ENCODE peak calls at places on chromosomes 4 and X, in ten cellular contexts. One of them, this sample, is unnamed.
A peak's percentile ranks its signal among the peaks of the same experiment; 100 is the strongest.

GRCh38 chr4:151940926-151941617 is 180.3 kb upstream of the GATB start:
- DNase-seq in body of pancreas: no peak
- DNase-seq in OCI-LY7: no peak
- DNase-seq in prostate gland: no peak
- DNase-seq in esophagus squamous epithelium: no peak
- DNase-seq in transverse colon: no peak
- DNase-seq in tibial nerve: no peak
- DNase-seq in PC-3: no peak
- DNase-seq in stomach: no peak
- DNase-seq in SK-N-SH: no peak
- DNase-seq in this sample: no peak

GRCh38 chrX:56802921-56803848 is 74.1 kb downstream of the NBDY start:
- DNase-seq in body of pancreas: peak; percentile 83
- DNase-seq in OCI-LY7: no peak
- DNase-seq in prostate gland: peak; percentile 25
- DNase-seq in esophagus squamous epithelium: no peak
- DNase-seq in transverse colon: peak; percentile 83
- DNase-seq in tibial nerve: peak; percentile 52
- DNase-seq in PC-3: peak; percentile 73
- DNase-seq in stomach: peak; percentile 75
- DNase-seq in SK-N-SH: peak; percentile 47
- DNase-seq in this sample: peak; percentile 55

GRCh38 chrX:19571708-19572107 is 56.4 kb upstream of the MAP3K15 start:
- DNase-seq in body of pancreas: no peak
- DNase-seq in OCI-LY7: no peak
- DNase-seq in prostate gland: no peak
- DNase-seq in esophagus squamous epithelium: no peak
- DNase-seq in transverse colon: no peak
- DNase-seq in tibial nerve: no peak
- DNase-seq in PC-3: no peak
- DNase-seq in stomach: no peak
- DNase-seq in SK-N-SH: no peak
- DNase-seq in this sample: no peak

GRCh38 chr4:42331914-42332368 is 65.3 kb upstream of the SHISA3 start:
- DNase-seq in body of pancreas: no peak
- DNase-seq in OCI-LY7: no peak
- DNase-seq in prostate gland: no peak
- DNase-seq in esophagus squamous epithelium: no peak
- DNase-seq in transverse colon: no peak
- DNase-seq in tibial nerve: peak; percentile 68
- DNase-seq in PC-3: peak; percentile 59
- DNase-seq in stomach: no peak
- DNase-seq in SK-N-SH: no peak
- DNase-seq in this sample: peak; percentile 7

GRCh38 chr4:78602334-78602733 is 50.8 kb downstream of the ANXA3 start:
- DNase-seq in body of pancreas: no peak
- DNase-seq in OCI-LY7: no peak
- DNase-seq in prostate gland: peak; percentile 14
- DNase-seq in esophagus squamous epithelium: no peak
- DNase-seq in transverse colon: no peak
- DNase-seq in tibial nerve: no peak
- DNase-seq in PC-3: no peak
- DNase-seq in stomach: no peak
- DNase-seq in SK-N-SH: no peak
- DNase-seq in this sample: no peak

GRCh38 chrX:72308566-72309296 is 3.0 kb upstream of the CITED1 start:
- DNase-seq in body of pancreas: peak; percentile 62
- DNase-seq in OCI-LY7: no peak
- DNase-seq in prostate gland: peak; percentile 63
- DNase-seq in esophagus squamous epithelium: no peak
- DNase-seq in transverse colon: peak; percentile 73
- DNase-seq in tibial nerve: peak; percentile 63
- DNase-seq in PC-3: peak; percentile 71
- DNase-seq in stomach: peak; percentile 64
- DNase-seq in SK-N-SH: peak; percentile 92
- DNase-seq in this sample: peak; percentile 63

GRCh38 chr4:177070533-177070932 is 239.1 kb upstream of the NEIL3 start:
- DNase-seq in body of pancreas: no peak
- DNase-seq in OCI-LY7: no peak
- DNase-seq in prostate gland: no peak
- DNase-seq in esophagus squamous epithelium: no peak
- DNase-seq in transverse colon: no peak
- DNase-seq in tibial nerve: no peak
- DNase-seq in PC-3: no peak
- DNase-seq in stomach: no peak
- DNase-seq in SK-N-SH: no peak
- DNase-seq in this sample: no peak

GRCh38 chr4:80362578-80363181 is 27.1 kb downstream of the CFAP299 start:
- DNase-seq in body of pancreas: no peak
- DNase-seq in OCI-LY7: peak; percentile 86
- DNase-seq in prostate gland: no peak
- DNase-seq in esophagus squamous epithelium: no peak
- DNase-seq in transverse colon: peak; percentile 47
- DNase-seq in tibial nerve: no peak
- DNase-seq in PC-3: peak; percentile 70
- DNase-seq in stomach: no peak
- DNase-seq in SK-N-SH: peak; percentile 39
- DNase-seq in this sample: peak; percentile 18

GRCh38 chrX:153526040-153526439 is 8.6 kb downstream of the ATP2B3 start:
- DNase-seq in body of pancreas: no peak
- DNase-seq in OCI-LY7: no peak
- DNase-seq in prostate gland: no peak
- DNase-seq in esophagus squamous epithelium: no peak
- DNase-seq in transverse colon: no peak
- DNase-seq in tibial nerve: no peak
- DNase-seq in PC-3: no peak
- DNase-seq in stomach: no peak
- DNase-seq in SK-N-SH: peak; percentile 81
- DNase-seq in this sample: no peak

GRCh38 chr4:121913667-121914066 is 38.2 kb downstream of the TRPC3 start:
- DNase-seq in body of pancreas: no peak
- DNase-seq in OCI-LY7: no peak
- DNase-seq in prostate gland: no peak
- DNase-seq in esophagus squamous epithelium: no peak
- DNase-seq in transverse colon: no peak
- DNase-seq in tibial nerve: no peak
- DNase-seq in PC-3: no peak
- DNase-seq in stomach: no peak
- DNase-seq in SK-N-SH: no peak
- DNase-seq in this sample: no peak

GRCh38 chr4:22021116-22021515 is 72.5 kb upstream of the KCNIP4 start:
- DNase-seq in body of pancreas: no peak
- DNase-seq in OCI-LY7: no peak
- DNase-seq in prostate gland: no peak
- DNase-seq in esophagus squamous epithelium: no peak
- DNase-seq in transverse colon: no peak
- DNase-seq in tibial nerve: no peak
- DNase-seq in PC-3: peak; percentile 15
- DNase-seq in stomach: no peak
- DNase-seq in SK-N-SH: no peak
- DNase-seq in this sample: no peak

DNA sequence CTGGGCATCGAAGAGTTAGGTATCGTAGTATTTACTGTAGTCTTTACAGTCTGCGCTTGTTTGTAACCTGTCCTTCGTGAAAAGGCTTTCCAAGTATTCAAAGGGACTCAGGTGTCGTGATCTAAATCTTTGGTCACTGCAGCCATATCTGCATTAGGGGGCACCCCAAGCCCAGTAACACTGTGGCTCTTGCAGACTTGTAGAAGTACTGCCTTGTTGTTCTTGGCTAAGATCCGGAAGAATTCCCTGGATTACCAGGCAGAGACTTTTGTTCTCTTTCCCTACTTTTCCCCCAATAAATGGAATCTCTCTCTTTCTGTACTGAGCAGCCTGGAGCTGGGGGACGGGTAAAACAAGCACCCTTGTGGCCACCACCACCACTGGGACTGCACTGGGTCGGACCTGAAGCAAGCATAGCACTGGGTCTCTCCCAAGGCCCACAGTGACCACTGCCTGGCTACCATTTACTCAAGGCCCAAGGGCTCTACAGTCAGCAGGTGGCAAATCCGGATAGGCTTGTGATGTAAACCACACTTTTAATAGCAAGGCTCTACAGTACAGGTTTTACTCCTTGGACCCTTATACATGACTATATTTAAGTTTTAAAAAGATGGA is 12.0 kb downstream of the CXorf58 start:
- DNase-seq in body of pancreas: no peak
- DNase-seq in OCI-LY7: no peak
- DNase-seq in prostate gland: no peak
- DNase-seq in esophagus squamous epithelium: no peak
- DNase-seq in transverse colon: no peak
- DNase-seq in tibial nerve: no peak
- DNase-seq in PC-3: no peak
- DNase-seq in stomach: no peak
- DNase-seq in SK-N-SH: no peak
- DNase-seq in this sample: no peak
- TF ChIP-seq CTCF in body of pancreas: no peak
- TF ChIP-seq CTCF in OCI-LY7: peak; percentile 28
- TF ChIP-seq CTCF in prostate gland: no peak
- TF ChIP-seq CTCF in esophagus squamous epithelium: no peak
- TF ChIP-seq CTCF in transverse colon: no peak
- TF ChIP-seq CTCF in tibial nerve: no peak
- TF ChIP-seq CTCF in PC-3: no peak
- TF ChIP-seq CTCF in stomach: no peak
- TF ChIP-seq CTCF in SK-N-SH: no peak
- TF ChIP-seq CTCF in this sample: peak; percentile 29

GRCh38 chrX:51461053-51462050 is 35.0 kb downstream of the NUDT11 start:
- DNase-seq in body of pancreas: no peak
- DNase-seq in OCI-LY7: peak; percentile 47
- DNase-seq in prostate gland: no peak
- DNase-seq in esophagus squamous epithelium: no peak
- DNase-seq in transverse colon: no peak
- DNase-seq in tibial nerve: peak; percentile 39
- DNase-seq in PC-3: peak; percentile 40
- DNase-seq in stomach: no peak
- DNase-seq in SK-N-SH: peak; percentile 25
- DNase-seq in this sample: peak; percentile 48

GRCh38 chrX:51459125-51459524 is 37.3 kb downstream of the NUDT11 start:
- DNase-seq in body of pancreas: no peak
- DNase-seq in OCI-LY7: peak; percentile 54
- DNase-seq in prostate gland: no peak
- DNase-seq in esophagus squamous epithelium: no peak
- DNase-seq in transverse colon: no peak
- DNase-seq in tibial nerve: no peak
- DNase-seq in PC-3: peak; percentile 57
- DNase-seq in stomach: no peak
- DNase-seq in SK-N-SH: no peak
- DNase-seq in this sample: peak; percentile 31

GRCh38 chrX:51456246-51456645 is 40.1 kb downstream of the NUDT11 start:
- DNase-seq in body of pancreas: peak; percentile 45
- DNase-seq in OCI-LY7: peak; percentile 43
- DNase-seq in prostate gland: peak; percentile 58
- DNase-seq in esophagus squamous epithelium: no peak
- DNase-seq in transverse colon: no peak
- DNase-seq in tibial nerve: no peak
- DNase-seq in PC-3: no peak
- DNase-seq in stomach: no peak
- DNase-seq in SK-N-SH: no peak
- DNase-seq in this sample: no peak

GRCh38 chrX:51456814-51457213 is 39.6 kb downstream of the NUDT11 start:
- DNase-seq in body of pancreas: no peak
- DNase-seq in OCI-LY7: peak; percentile 43
- DNase-seq in prostate gland: no peak
- DNase-seq in esophagus squamous epithelium: no peak
- DNase-seq in transverse colon: no peak
- DNase-seq in tibial nerve: no peak
- DNase-seq in PC-3: peak; percentile 40
- DNase-seq in stomach: no peak
- DNase-seq in SK-N-SH: no peak
- DNase-seq in this sample: no peak
- H3K4me3 ChIP-seq in body of pancreas: no peak overlapping the region
- H3K4me3 ChIP-seq in OCI-LY7: no peak overlapping the region
- H3K4me3 ChIP-seq in prostate gland: peak overlapping the region; percentile 5
- H3K4me3 ChIP-seq in esophagus squamous epithelium: no peak overlapping the region
- H3K4me3 ChIP-seq in transverse colon: no peak overlapping the region
- H3K4me3 ChIP-seq in tibial nerve: no peak overlapping the region
- H3K4me3 ChIP-seq in PC-3: no peak overlapping the region
- H3K4me3 ChIP-seq in stomach: no peak overlapping the region
- H3K4me3 ChIP-seq in SK-N-SH: no peak overlapping the region
- H3K4me3 ChIP-seq in this sample: no peak overlapping the region

GRCh38 chr4:48699470-48699869 is 80.6 kb downstream of the FRYL start:
- DNase-seq in body of pancreas: no peak
- DNase-seq in OCI-LY7: no peak
- DNase-seq in prostate gland: no peak
- DNase-seq in esophagus squamous epithelium: no peak
- DNase-seq in transverse colon: no peak
- DNase-seq in tibial nerve: no peak
- DNase-seq in PC-3: peak; percentile 35
- DNase-seq in stomach: no peak
- DNase-seq in SK-N-SH: no peak
- DNase-seq in this sample: peak; percentile 1
- H3K27ac ChIP-seq in body of pancreas: no peak overlapping the region
- H3K27ac ChIP-seq in OCI-LY7: no peak overlapping the region
- H3K27ac ChIP-seq in prostate gland: no peak overlapping the region
- H3K27ac ChIP-seq in esophagus squamous epithelium: peak overlapping the region; percentile 14
- H3K27ac ChIP-seq in transverse colon: no peak overlapping the region
- H3K27ac ChIP-seq in tibial nerve: no peak overlapping the region
- H3K27ac ChIP-seq in PC-3: peak overlapping the region; percentile 89
- H3K27ac ChIP-seq in stomach: no peak overlapping the region
- H3K27ac ChIP-seq in SK-N-SH: peak overlapping the region; percentile 29
- H3K27ac ChIP-seq in this sample: peak overlapping the region; percentile 97

DNA sequence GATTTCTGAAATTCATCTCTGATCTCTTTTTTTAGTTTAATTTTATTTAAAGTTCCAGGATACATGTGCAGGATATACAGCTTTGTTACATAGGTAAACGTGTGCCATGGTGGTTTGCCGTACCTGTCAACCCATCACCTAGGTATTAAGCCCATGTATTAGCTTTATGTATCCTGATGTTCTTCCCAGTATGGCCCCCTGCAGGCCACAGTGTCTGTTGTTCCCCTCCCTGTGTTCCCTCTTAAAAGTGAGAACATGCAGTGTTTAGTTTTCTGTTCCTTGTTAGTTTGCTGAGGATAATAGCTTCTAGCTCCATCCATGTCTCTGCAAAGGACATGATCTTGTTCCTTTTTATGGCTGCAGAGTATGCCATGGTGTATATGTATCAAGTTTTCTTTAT is 153.2 kb downstream of the RAPGEF2 start:
- DNase-seq in body of pancreas: no peak
- DNase-seq in OCI-LY7: no peak
- DNase-seq in prostate gland: no peak
- DNase-seq in esophagus squamous epithelium: no peak
- DNase-seq in transverse colon: no peak
- DNase-seq in tibial nerve: no peak
- DNase-seq in PC-3: no peak
- DNase-seq in stomach: no peak
- DNase-seq in SK-N-SH: no peak
- DNase-seq in this sample: no peak
- TF ChIP-seq CTCF in body of pancreas: no peak
- TF ChIP-seq CTCF in OCI-LY7: no peak
- TF ChIP-seq CTCF in prostate gland: no peak
- TF ChIP-seq CTCF in esophagus squamous epithelium: no peak
- TF ChIP-seq CTCF in transverse colon: no peak
- TF ChIP-seq CTCF in tibial nerve: no peak
- TF ChIP-seq CTCF in PC-3: peak; percentile 38
- TF ChIP-seq CTCF in stomach: no peak
- TF ChIP-seq CTCF in SK-N-SH: peak; percentile 21
- TF ChIP-seq CTCF in this sample: peak; percentile 45

GRCh38 chr4:74473155-74473811 is 28.3 kb downstream of the AREG start:
- DNase-seq in body of pancreas: peak; percentile 46
- DNase-seq in OCI-LY7: no peak
- DNase-seq in prostate gland: peak; percentile 23
- DNase-seq in esophagus squamous epithelium: no peak
- DNase-seq in transverse colon: no peak
- DNase-seq in tibial nerve: no peak
- DNase-seq in PC-3: peak; percentile 82
- DNase-seq in stomach: peak; percentile 27
- DNase-seq in SK-N-SH: no peak
- DNase-seq in this sample: peak; percentile 91
- H3K4me3 ChIP-seq in body of pancreas: no peak overlapping the region
- H3K4me3 ChIP-seq in OCI-LY7: no peak overlapping the region
- H3K4me3 ChIP-seq in prostate gland: no peak overlapping the region
- H3K4me3 ChIP-seq in esophagus squamous epithelium: no peak overlapping the region
- H3K4me3 ChIP-seq in transverse colon: no peak overlapping the region
- H3K4me3 ChIP-seq in tibial nerve: no peak overlapping the region
- H3K4me3 ChIP-seq in PC-3: no peak overlapping the region
- H3K4me3 ChIP-seq in stomach: no peak overlapping the region
- H3K4me3 ChIP-seq in SK-N-SH: no peak overlapping the region
- H3K4me3 ChIP-seq in this sample: no peak overlapping the region